ENCODE peak calls at places on chromosomes 16 and 17, in eight cellular contexts. V is iPS DF 6.9, F is GM23338, Q is A549, P is small intestine, K is tibial nerve, B is testis, S is heart left ventricle. O is an unnamed sample.
A peak's percentile ranks its signal among the peaks of the same experiment; 100 is the strongest.

GRCh38 chr17:75250009-75250471 is 11.4 kb downstream of the GGA3 start:
- DNase-seq in V (no peak), F (no peak), Q (no peak), P (no peak), K (no peak), B (no peak), S (no peak), O (no peak)

GRCh38 chr16:49674255-49674980 is 181.5 kb downstream of the ZNF423 start:
- DNase-seq in V (no peak), F (no peak), Q (no peak), P (no peak), K (no peak), B (no peak), S (no peak), O (no peak)

GRCh38 chr16:48499822-48500440 is 110.0 kb downstream of the N4BP1 start:
- DNase-seq in V (no peak), F (no peak), Q (no peak), P (peak; percentile 25), K (no peak), B (peak; percentile 72), S (no peak), O (peak; percentile 75)

GRCh38 chr16:48565752-48566151 is 44.2 kb downstream of the N4BP1 start:
- DNase-seq in V (no peak), F (no peak), Q (no peak), P (no peak), K (no peak), B (no peak), S (no peak), O (no peak)

GRCh38 chr17:72390675-72391501 is 270.1 kb downstream of the SOX9 start:
- DNase-seq in V (no peak), F (no peak), Q (no peak), P (no peak), K (no peak), B (no peak), S (no peak), O (no peak)

GRCh38 chr16:84369938-84370627 is 1.7 kb downstream of the ATP2C2 start:
- DNase-seq in V (no peak), F (peak; percentile 28), Q (no peak), P (peak; percentile 87), K (no peak), B (no peak), S (no peak), O (no peak)

GRCh38 chr16:51880776-51881175 is 666.2 kb downstream of the TOX3 start:
- DNase-seq in V (no peak), F (no peak), Q (peak; percentile 28), P (peak; percentile 0), K (no peak), B (no peak), S (no peak), O (no peak)

GRCh38 chr17:15465045-15465701 is 2.2 kb downstream of the CDRT4 start:
- DNase-seq in V (no peak), F (no peak), Q (no peak), P (no peak), K (no peak), B (no peak), S (no peak), O (no peak)

GRCh38 chr17:57597531-57598453 is 147.3 kb downstream of the CCDC182 start:
- DNase-seq in V (peak; percentile 60), F (peak; percentile 90), Q (peak; percentile 86), P (peak; percentile 69), K (peak; percentile 43), B (peak; percentile 74), S (no peak), O (peak; percentile 81)

GRCh38 chr17:17907469-17907868 is 64.7 kb downstream of the TOM1L2 start:
- DNase-seq in V (no peak), F (no peak), Q (no peak), P (no peak), K (no peak), B (no peak), S (no peak), O (no peak)

GRCh38 chr17:49231563-49231894 is 942 bp upstream of the PHOSPHO1 start:
- DNase-seq in V (no peak), F (no peak), Q (no peak), P (no peak), K (no peak), B (no peak), S (no peak), O (no peak)

GRCh38 chr16:89041571-89042481 is 51.8 kb upstream of the ACSF3 start:
- DNase-seq in V (no peak), F (no peak), Q (no peak), P (no peak), K (no peak), B (no peak), S (peak; percentile 40), O (no peak)

GRCh38 chr17:44038604-44039007 is 23.8 kb upstream of the TMEM101 start:
- DNase-seq in V (no peak), F (no peak), Q (no peak), P (peak; percentile 70), K (no peak), B (peak; percentile 44), S (no peak), O (no peak)

GRCh38 chr16:49015189-49015540 is 266.5 kb downstream of the CBLN1 start:
- DNase-seq in V (no peak), F (peak; percentile 49), Q (no peak), P (no peak), K (no peak), B (no peak), S (no peak), O (no peak)

GRCh38 chr17:20243524-20243923 is 223.8 kb downstream of the LGALS9B start:
- DNase-seq in V (no peak), F (no peak), Q (no peak), P (no peak), K (no peak), B (no peak), S (no peak), O (no peak)

GRCh38 chr17:59767176-59767575 is 59.7 kb downstream of the VMP1 start:
- DNase-seq in V (no peak), F (no peak), Q (no peak), P (no peak), K (no peak), B (no peak), S (no peak), O (no peak)

GRCh38 chr17:62761884-62762283 is 46.2 kb downstream of the MARCHF10 start:
- DNase-seq in V (peak; percentile 75), F (peak; percentile 80), Q (no peak), P (no peak), K (no peak), B (no peak), S (no peak), O (no peak)

GRCh38 chr16:19001788-19002187 is 18.1 kb downstream of the TMC7 start:
- DNase-seq in V (no peak), F (no peak), Q (no peak), P (no peak), K (no peak), B (no peak), S (no peak), O (no peak)

GRCh38 chr17:74778960-74779359 is 2.8 kb upstream of the NAT9 start:
- DNase-seq in V (no peak), F (no peak), Q (no peak), P (no peak), K (no peak), B (no peak), S (no peak), O (no peak)

GRCh38 chr16:53773150-53773846 is 69.3 kb downstream of the FTO start:
- DNase-seq in V (peak; percentile 16), F (peak; percentile 74), Q (peak; percentile 51), P (peak; percentile 94), K (no peak), B (peak; percentile 40), S (no peak), O (no peak)

GRCh38 chr17:28527181-28527681 is 21.1 kb downstream of the FOXN1 start:
- DNase-seq in V (no peak), F (no peak), Q (no peak), P (no peak), K (no peak), B (no peak), S (no peak), O (no peak)
- H3K27ac ChIP-seq in V (no peak overlapping the region), F (no peak overlapping the region), Q (no peak overlapping the region), P (no peak overlapping the region), K (no peak overlapping the region), B (no peak overlapping the region), S (no peak overlapping the region), O (no peak overlapping the region)

GRCh38 chr16:67924140-67924906 is 7.3 kb downstream of the CTRL start:
- DNase-seq in V (no peak), F (no peak), Q (no peak), P (no peak), K (no peak), B (no peak), S (no peak), O (no peak)
- H3K27ac ChIP-seq in V (no peak overlapping the region), F (no peak overlapping the region), Q (no peak overlapping the region), P (no peak overlapping the region), K (no peak overlapping the region), B (no peak overlapping the region), S (no peak overlapping the region), O (no peak overlapping the region)

GRCh38 chr17:12928736-12929135 is 89.1 kb downstream of the ELAC2 start:
- DNase-seq in V (peak; percentile 1), F (peak; percentile 40), Q (no peak), P (peak; percentile 4), K (no peak), B (no peak), S (no peak), O (no peak)
- H3K27ac ChIP-seq in V (no peak overlapping the region), F (no peak overlapping the region), Q (no peak overlapping the region), P (no peak overlapping the region), K (no peak overlapping the region), B (no peak overlapping the region), S (no peak overlapping the region), O (no peak overlapping the region)

GRCh38 chr17:37177234-37177633 is 198.6 kb upstream of the C17orf78 start:
- DNase-seq in V (no peak), F (no peak), Q (no peak), P (no peak), K (no peak), B (no peak), S (no peak), O (no peak)
- H3K27ac ChIP-seq in V (no peak overlapping the region), F (peak overlapping the region; percentile 42), Q (no peak overlapping the region), P (no peak overlapping the region), K (no peak overlapping the region), B (no peak overlapping the region), S (no peak overlapping the region), O (no peak overlapping the region)

GRCh38 chr16:352547-353403 is at the start of gene AXIN1:
- DNase-seq in V (peak; percentile 66), F (peak; percentile 100), Q (peak; percentile 59), P (peak; percentile 99), K (peak; percentile 100), B (peak; percentile 100), S (peak; percentile 100), O (peak; percentile 97)
- H3K27ac ChIP-seq in V (no peak within 1 kb of the TSS), F (no peak within 1 kb of the TSS), Q (peak within 1 kb of the TSS; percentile 87), P (peak within 1 kb of the TSS; percentile 40), K (peak within 1 kb of the TSS; percentile 62), B (peak within 1 kb of the TSS; percentile 59), S (peak within 1 kb of the TSS; percentile 73), O (peak within 1 kb of the TSS; percentile 70)

GRCh38 chr17:6669479-6670212 is 18.1 kb downstream of the C17orf100 start:
- DNase-seq in V (no peak), F (no peak), Q (no peak), P (no peak), K (no peak), B (no peak), S (no peak), O (no peak)
- H3K27ac ChIP-seq in V (no peak overlapping the region), F (no peak overlapping the region), Q (no peak overlapping the region), P (no peak overlapping the region), K (no peak overlapping the region), B (no peak overlapping the region), S (no peak overlapping the region), O (no peak overlapping the region)